ENCODE peak calls at places on chromosomes 5 and 9, in ten cellular contexts. One of them, this sample, is unnamed.

GRCh38 chr5:147479431-147479830 is 30.4 kb downstream of the DPYSL3 start:
- DNase-seq in body of pancreas: no peak
- DNase-seq in IMR-90: no peak
- DNase-seq in stomach: no peak
- DNase-seq in heart right ventricle: no peak
- DNase-seq in foreskin keratinocyte: no peak
- DNase-seq in WERI-Rb-1: peak
- DNase-seq in AG04450: no peak
- DNase-seq in CD8-positive, alpha-beta T cell: no peak
- DNase-seq in suprapubic skin: no peak
- DNase-seq in this sample: no peak

GRCh38 chr5:110333384-110333783 is 393.1 kb downstream of the TMEM232 start:
- DNase-seq in body of pancreas: no peak
- DNase-seq in IMR-90: peak
- DNase-seq in stomach: no peak
- DNase-seq in heart right ventricle: no peak
- DNase-seq in foreskin keratinocyte: no peak
- DNase-seq in WERI-Rb-1: peak
- DNase-seq in AG04450: no peak
- DNase-seq in CD8-positive, alpha-beta T cell: no peak
- DNase-seq in suprapubic skin: no peak
- DNase-seq in this sample: no peak

GRCh38 chr9:13728917-13729811 is 449.7 kb upstream of the MPDZ start:
- DNase-seq in body of pancreas: no peak
- DNase-seq in IMR-90: peak
- DNase-seq in stomach: no peak
- DNase-seq in heart right ventricle: no peak
- DNase-seq in foreskin keratinocyte: peak
- DNase-seq in WERI-Rb-1: no peak
- DNase-seq in AG04450: no peak
- DNase-seq in CD8-positive, alpha-beta T cell: no peak
- DNase-seq in suprapubic skin: no peak
- DNase-seq in this sample: no peak

GRCh38 chr9:126165755-126166154 is 160.9 kb upstream of the MVB12B start:
- DNase-seq in body of pancreas: no peak
- DNase-seq in IMR-90: no peak
- DNase-seq in stomach: peak
- DNase-seq in heart right ventricle: no peak
- DNase-seq in foreskin keratinocyte: no peak
- DNase-seq in WERI-Rb-1: no peak
- DNase-seq in AG04450: no peak
- DNase-seq in CD8-positive, alpha-beta T cell: no peak
- DNase-seq in suprapubic skin: no peak
- DNase-seq in this sample: no peak

GRCh38 chr5:131525805-131526204 is 109.2 kb downstream of the RAPGEF6 start:
- DNase-seq in body of pancreas: no peak
- DNase-seq in IMR-90: no peak
- DNase-seq in stomach: no peak
- DNase-seq in heart right ventricle: no peak
- DNase-seq in foreskin keratinocyte: no peak
- DNase-seq in WERI-Rb-1: no peak
- DNase-seq in AG04450: no peak
- DNase-seq in CD8-positive, alpha-beta T cell: no peak
- DNase-seq in suprapubic skin: no peak
- DNase-seq in this sample: no peak

GRCh38 chr5:16437974-16438373 is 27.6 kb downstream of the ZNF622 start:
- DNase-seq in body of pancreas: no peak
- DNase-seq in IMR-90: no peak
- DNase-seq in stomach: no peak
- DNase-seq in heart right ventricle: no peak
- DNase-seq in foreskin keratinocyte: no peak
- DNase-seq in WERI-Rb-1: no peak
- DNase-seq in AG04450: no peak
- DNase-seq in CD8-positive, alpha-beta T cell: no peak
- DNase-seq in suprapubic skin: no peak
- DNase-seq in this sample: no peak

GRCh38 chr9:42386477-42386876 is 203.0 kb downstream of the SPATA31A6 start:
- DNase-seq in body of pancreas: no peak
- DNase-seq in IMR-90: no peak
- DNase-seq in stomach: no peak
- DNase-seq in heart right ventricle: no peak
- DNase-seq in foreskin keratinocyte: no peak
- DNase-seq in WERI-Rb-1: no peak
- DNase-seq in AG04450: no peak
- DNase-seq in CD8-positive, alpha-beta T cell: no peak
- DNase-seq in suprapubic skin: no peak
- DNase-seq in this sample: no peak

GRCh38 chr9:134699343-134699740 is 57.7 kb downstream of the COL5A1 start:
- DNase-seq in body of pancreas: no peak
- DNase-seq in IMR-90: peak
- DNase-seq in stomach: no peak
- DNase-seq in heart right ventricle: no peak
- DNase-seq in foreskin keratinocyte: no peak
- DNase-seq in WERI-Rb-1: no peak
- DNase-seq in AG04450: no peak
- DNase-seq in CD8-positive, alpha-beta T cell: no peak
- DNase-seq in suprapubic skin: no peak
- DNase-seq in this sample: no peak

GRCh38 chr9:105969672-105970071 is 275.3 kb downstream of the TMEM38B start:
- DNase-seq in body of pancreas: no peak
- DNase-seq in IMR-90: no peak
- DNase-seq in stomach: no peak
- DNase-seq in heart right ventricle: no peak
- DNase-seq in foreskin keratinocyte: no peak
- DNase-seq in WERI-Rb-1: no peak
- DNase-seq in AG04450: no peak
- DNase-seq in CD8-positive, alpha-beta T cell: no peak
- DNase-seq in suprapubic skin: no peak
- DNase-seq in this sample: no peak

GRCh38 chr9:16825364-16825763 is 45.1 kb downstream of the BNC2 start:
- DNase-seq in body of pancreas: no peak
- DNase-seq in IMR-90: peak
- DNase-seq in stomach: no peak
- DNase-seq in heart right ventricle: no peak
- DNase-seq in foreskin keratinocyte: no peak
- DNase-seq in WERI-Rb-1: no peak
- DNase-seq in AG04450: no peak
- DNase-seq in CD8-positive, alpha-beta T cell: no peak
- DNase-seq in suprapubic skin: no peak
- DNase-seq in this sample: no peak

DNA sequence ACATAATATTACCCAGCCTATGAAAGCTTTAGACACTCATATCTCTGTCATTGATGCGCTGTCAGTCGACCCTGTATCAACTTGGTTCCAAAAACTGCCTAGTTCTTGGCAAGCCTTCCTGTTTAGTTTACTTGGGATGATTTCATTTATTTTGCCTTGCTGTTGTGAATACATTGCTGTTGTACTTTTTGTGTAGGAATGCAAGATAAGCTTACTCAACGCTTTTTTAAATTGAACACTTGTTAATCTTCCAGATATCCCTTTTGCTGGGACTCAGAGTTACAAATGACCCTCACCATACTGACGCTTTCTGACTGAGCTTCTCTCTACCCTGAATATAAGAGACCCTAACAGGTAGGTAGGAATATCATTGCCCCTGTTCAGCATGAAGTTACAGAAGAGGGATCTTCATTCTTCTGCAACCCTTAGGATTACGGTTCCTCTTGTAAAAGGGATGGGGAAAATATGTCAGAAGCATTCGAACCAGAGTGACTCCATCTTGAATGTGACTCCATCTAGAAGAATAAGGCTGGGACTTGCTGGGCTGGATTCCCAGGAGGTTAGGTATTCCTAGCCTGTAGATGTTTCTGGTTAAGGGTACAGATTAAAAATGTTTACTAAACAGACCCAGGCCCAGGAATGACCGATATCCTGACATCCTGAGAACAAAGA is 13.7 kb upstream of the PAIP1 start:
- DNase-seq in body of pancreas: no peak
- DNase-seq in IMR-90: no peak
- DNase-seq in stomach: no peak
- DNase-seq in heart right ventricle: no peak
- DNase-seq in foreskin keratinocyte: no peak
- DNase-seq in WERI-Rb-1: no peak
- DNase-seq in AG04450: no peak
- DNase-seq in CD8-positive, alpha-beta T cell: no peak
- DNase-seq in suprapubic skin: no peak
- DNase-seq in this sample: no peak
- H3K27ac ChIP-seq in body of pancreas: no peak
- H3K27ac ChIP-seq in IMR-90: no peak
- H3K27ac ChIP-seq in stomach: no peak
- H3K27ac ChIP-seq in heart right ventricle: peak
- H3K27ac ChIP-seq in foreskin keratinocyte: no peak
- H3K27ac ChIP-seq in WERI-Rb-1: no peak
- H3K27ac ChIP-seq in AG04450: no peak
- H3K27ac ChIP-seq in CD8-positive, alpha-beta T cell: no peak
- H3K27ac ChIP-seq in suprapubic skin: no peak
- H3K27ac ChIP-seq in this sample: no peak

GRCh38 chr9:6049798-6050197 is 34.4 kb upstream of the RANBP6 start:
- DNase-seq in body of pancreas: peak
- DNase-seq in IMR-90: no peak
- DNase-seq in stomach: no peak
- DNase-seq in heart right ventricle: no peak
- DNase-seq in foreskin keratinocyte: peak
- DNase-seq in WERI-Rb-1: no peak
- DNase-seq in AG04450: no peak
- DNase-seq in CD8-positive, alpha-beta T cell: no peak
- DNase-seq in suprapubic skin: no peak
- DNase-seq in this sample: no peak
- TF ChIP-seq CTCF in body of pancreas: peak
- TF ChIP-seq CTCF in IMR-90: peak
- TF ChIP-seq CTCF in stomach: no peak
- TF ChIP-seq CTCF in heart right ventricle: peak
- TF ChIP-seq CTCF in foreskin keratinocyte: peak
- TF ChIP-seq CTCF in WERI-Rb-1: peak
- TF ChIP-seq CTCF in AG04450: peak
- TF ChIP-seq CTCF in CD8-positive, alpha-beta T cell: peak
- TF ChIP-seq CTCF in suprapubic skin: no peak
- TF ChIP-seq CTCF in this sample: no peak

GRCh38 chr5:172749881-172750608 is 20.9 kb downstream of the DUSP1 start:
- DNase-seq in body of pancreas: no peak
- DNase-seq in IMR-90: no peak
- DNase-seq in stomach: no peak
- DNase-seq in heart right ventricle: peak
- DNase-seq in foreskin keratinocyte: no peak
- DNase-seq in WERI-Rb-1: no peak
- DNase-seq in AG04450: no peak
- DNase-seq in CD8-positive, alpha-beta T cell: no peak
- DNase-seq in suprapubic skin: no peak
- DNase-seq in this sample: no peak

GRCh38 chr5:172746725-172747124 is 24.3 kb downstream of the DUSP1 start:
- DNase-seq in body of pancreas: no peak
- DNase-seq in IMR-90: no peak
- DNase-seq in stomach: no peak
- DNase-seq in heart right ventricle: no peak
- DNase-seq in foreskin keratinocyte: no peak
- DNase-seq in WERI-Rb-1: no peak
- DNase-seq in AG04450: no peak
- DNase-seq in CD8-positive, alpha-beta T cell: no peak
- DNase-seq in suprapubic skin: no peak
- DNase-seq in this sample: no peak

GRCh38 chr5:172747471-172747870 is 23.5 kb downstream of the DUSP1 start:
- DNase-seq in body of pancreas: no peak
- DNase-seq in IMR-90: no peak
- DNase-seq in stomach: no peak
- DNase-seq in heart right ventricle: no peak
- DNase-seq in foreskin keratinocyte: no peak
- DNase-seq in WERI-Rb-1: no peak
- DNase-seq in AG04450: no peak
- DNase-seq in CD8-positive, alpha-beta T cell: no peak
- DNase-seq in suprapubic skin: no peak
- DNase-seq in this sample: no peak

GRCh38 chr5:172748341-172748843 is 22.6 kb downstream of the DUSP1 start:
- DNase-seq in body of pancreas: peak
- DNase-seq in IMR-90: no peak
- DNase-seq in stomach: no peak
- DNase-seq in heart right ventricle: peak
- DNase-seq in foreskin keratinocyte: no peak
- DNase-seq in WERI-Rb-1: no peak
- DNase-seq in AG04450: no peak
- DNase-seq in CD8-positive, alpha-beta T cell: no peak
- DNase-seq in suprapubic skin: peak
- DNase-seq in this sample: no peak

GRCh38 chr5:172749076-172749475 is 21.9 kb downstream of the DUSP1 start:
- DNase-seq in body of pancreas: no peak
- DNase-seq in IMR-90: no peak
- DNase-seq in stomach: no peak
- DNase-seq in heart right ventricle: no peak
- DNase-seq in foreskin keratinocyte: no peak
- DNase-seq in WERI-Rb-1: no peak
- DNase-seq in AG04450: no peak
- DNase-seq in CD8-positive, alpha-beta T cell: no peak
- DNase-seq in suprapubic skin: no peak
- DNase-seq in this sample: no peak
- H3K27ac ChIP-seq in body of pancreas: no peak
- H3K27ac ChIP-seq in IMR-90: no peak
- H3K27ac ChIP-seq in stomach: peak
- H3K27ac ChIP-seq in heart right ventricle: peak
- H3K27ac ChIP-seq in foreskin keratinocyte: no peak
- H3K27ac ChIP-seq in WERI-Rb-1: no peak
- H3K27ac ChIP-seq in AG04450: no peak
- H3K27ac ChIP-seq in CD8-positive, alpha-beta T cell: no peak
- H3K27ac ChIP-seq in suprapubic skin: peak
- H3K27ac ChIP-seq in this sample: peak

GRCh38 chr9:80665479-80665878 is 1023.9 kb downstream of the TLE1 start:
- DNase-seq in body of pancreas: no peak
- DNase-seq in IMR-90: no peak
- DNase-seq in stomach: no peak
- DNase-seq in heart right ventricle: no peak
- DNase-seq in foreskin keratinocyte: no peak
- DNase-seq in WERI-Rb-1: no peak
- DNase-seq in AG04450: no peak
- DNase-seq in CD8-positive, alpha-beta T cell: no peak
- DNase-seq in suprapubic skin: no peak
- DNase-seq in this sample: no peak

DNA sequence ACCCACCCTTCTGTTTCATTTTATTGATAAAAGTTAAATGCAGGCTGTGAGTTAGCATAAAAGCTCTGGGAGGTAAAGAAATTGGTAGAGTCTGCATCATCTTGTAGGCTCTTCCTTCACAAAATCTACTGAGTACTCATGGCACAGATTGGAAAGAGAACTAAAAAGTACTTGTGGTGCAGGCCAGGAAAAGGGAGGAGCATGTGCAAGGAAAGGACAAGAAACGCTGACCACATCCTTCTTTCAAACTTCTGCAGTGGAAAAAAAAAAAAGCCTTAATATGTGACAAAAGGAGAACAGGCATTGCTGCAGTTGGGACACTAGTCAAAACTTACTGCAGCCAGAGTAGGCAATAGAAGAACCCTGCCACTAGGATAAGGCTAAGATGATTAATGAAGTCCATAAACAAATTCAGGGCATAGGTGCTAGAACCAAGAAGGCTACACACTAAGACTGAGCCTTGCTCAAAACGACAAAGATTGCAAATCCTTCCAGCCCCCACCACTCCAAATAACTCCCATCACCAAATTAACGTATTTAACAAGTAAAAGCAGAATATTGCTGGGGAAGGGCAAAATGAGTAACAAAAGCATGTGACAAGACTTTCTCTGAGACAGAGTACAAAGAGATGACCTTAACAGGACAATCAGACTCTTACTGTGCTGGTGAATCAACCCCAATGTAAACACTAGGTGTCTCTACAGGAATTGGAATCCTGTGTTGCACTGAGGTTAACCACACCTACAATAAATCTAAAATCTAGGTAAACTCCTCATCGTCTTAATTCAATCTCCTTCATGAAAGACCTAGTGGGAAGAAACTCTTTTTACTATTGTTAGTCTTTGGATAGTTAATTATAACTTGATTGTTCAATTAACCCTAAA is 1024.8 kb downstream of the TLE1 start:
- DNase-seq in body of pancreas: no peak
- DNase-seq in IMR-90: peak
- DNase-seq in stomach: no peak
- DNase-seq in heart right ventricle: no peak
- DNase-seq in foreskin keratinocyte: no peak
- DNase-seq in WERI-Rb-1: no peak
- DNase-seq in AG04450: no peak
- DNase-seq in CD8-positive, alpha-beta T cell: no peak
- DNase-seq in suprapubic skin: no peak
- DNase-seq in this sample: no peak
- TF ChIP-seq CTCF in body of pancreas: no peak
- TF ChIP-seq CTCF in IMR-90: no peak
- TF ChIP-seq CTCF in stomach: no peak
- TF ChIP-seq CTCF in heart right ventricle: no peak
- TF ChIP-seq CTCF in foreskin keratinocyte: peak
- TF ChIP-seq CTCF in WERI-Rb-1: peak
- TF ChIP-seq CTCF in AG04450: no peak
- TF ChIP-seq CTCF in CD8-positive, alpha-beta T cell: no peak
- TF ChIP-seq CTCF in suprapubic skin: no peak
- TF ChIP-seq CTCF in this sample: no peak